ENCODE peak calls at places on chromosomes 1 and 21, in nine cellular contexts. V, K, Z, G, Q, I, D, W and A are unnamed samples.

GRCh38 chr1:108865316-108865910 is 8.5 kb upstream of the AKNAD1 start:
- DNase-seq in K (no peak), I (no peak), V (no peak), W (no peak), G (no peak), Q (no peak), Z (no peak), D (no peak), A (no peak)

GRCh38 chr21:31316488-31317169 is 27.4 kb downstream of the TIAM1 start:
- DNase-seq in V (peak; percentile 91), D (no peak), K (no peak), I (no peak), Q (no peak), W (no peak), Z (no peak), G (peak; percentile 52), A (no peak)

GRCh38 chr1:46547481-46548383 is 3.7 kb downstream of the KNCN start:
- DNase-seq in I (peak; percentile 43), D (peak; percentile 47), G (peak; percentile 62), V (peak; percentile 77), Z (no peak), K (no peak), Q (no peak), W (peak; percentile 54), A (peak; percentile 65)

GRCh38 chr1:239717097-239718051 is 331.0 kb downstream of the CHRM3 start:
- DNase-seq in W (no peak), Z (no peak), I (no peak), D (no peak), V (no peak), K (no peak), Q (no peak), G (no peak), A (peak; percentile 53)

GRCh38 chr1:239061770-239062169 is 324.6 kb upstream of the CHRM3 start:
- DNase-seq in Q (no peak), V (peak; percentile 22), I (no peak), W (no peak), Z (no peak), K (no peak), D (no peak), G (no peak), A (no peak)

GRCh38 chr1:155191904-155192303 is 15.8 kb downstream of the THBS3 start:
- DNase-seq in I (peak; percentile 55), Q (no peak), V (no peak), K (no peak), W (no peak), Z (no peak), D (no peak), G (no peak), A (no peak)

GRCh38 chr1:188822248-188822647 is 1655.4 kb downstream of the BRINP3 start:
- DNase-seq in G (peak; percentile 29), I (no peak), Z (no peak), V (peak; percentile 67), K (no peak), Q (no peak), D (no peak), W (no peak), A (no peak)

GRCh38 chr1:159937014-159937750 is 8.2 kb downstream of the IGSF9 start:
- DNase-seq in G (no peak), W (no peak), D (peak; percentile 42), Z (no peak), V (no peak), I (no peak), K (peak; percentile 57), Q (no peak), A (no peak)

GRCh38 chr1:20730690-20731056 is 1.8 kb downstream of the SH2D5 start:
- DNase-seq in K (no peak), D (no peak), W (no peak), Z (no peak), I (no peak), G (no peak), V (no peak), Q (no peak), A (no peak)

GRCh38 chr1:43668956-43669355 is 19.0 kb downstream of the KDM4A start:
- DNase-seq in G (peak; percentile 54), I (no peak), Z (no peak), Q (no peak), K (no peak), D (no peak), W (no peak), V (no peak), A (no peak)

GRCh38 chr1:234734864-234735263 is 124.9 kb upstream of the IRF2BP2 start:
- DNase-seq in V (peak; percentile 63), Z (no peak), Q (no peak), K (no peak), I (no peak), D (no peak), W (no peak), G (no peak), A (no peak)

GRCh38 chr1:89607888-89608626 is 24.9 kb upstream of the LRRC8C start:
- DNase-seq in D (no peak), W (no peak), Q (no peak), Z (peak; percentile 29), K (no peak), G (peak; percentile 31), I (no peak), V (no peak), A (no peak)

GRCh38 chr1:229975047-229975446 is 92.0 kb upstream of the GALNT2 start:
- DNase-seq in Q (no peak), W (no peak), G (no peak), D (no peak), K (no peak), V (no peak), Z (no peak), I (no peak), A (no peak)

GRCh38 chr1:171910786-171911185 is 69.5 kb downstream of the DNM3 start:
- DNase-seq in D (no peak), W (no peak), V (peak; percentile 11), I (no peak), Z (no peak), G (no peak), Q (no peak), K (no peak), A (no peak)

GRCh38 chr1:211281322-211282022 is 22.3 kb downstream of the RCOR3 start:
- DNase-seq in W (peak; percentile 20), K (no peak), G (peak; percentile 34), Q (no peak), V (peak; percentile 57), D (no peak), Z (no peak), I (no peak), A (no peak)

GRCh38 chr1:226220473-226221189 is 2.8 kb upstream of the MIXL1 start:
- DNase-seq in Q (no peak), I (no peak), W (peak; percentile 46), V (peak; percentile 85), Z (no peak), K (no peak), D (no peak), G (no peak), A (no peak)

GRCh38 chr1:41739061-41739955 is 179.4 kb downstream of the HIVEP3 start:
- DNase-seq in I (peak; percentile 86), G (peak; percentile 87), W (no peak), Q (peak; percentile 53), K (peak; percentile 63), D (peak; percentile 93), Z (peak; percentile 71), V (no peak), A (no peak)
- H3K4me3 ChIP-seq in I (no peak overlapping the region), G (no peak overlapping the region), W (no peak overlapping the region), Q (no peak overlapping the region), K (no peak overlapping the region), D (peak overlapping the region; percentile 62), Z (peak overlapping the region; percentile 8), V (no peak overlapping the region), A (no peak overlapping the region)

GRCh38 chr1:156435551-156436318 is 64.8 kb downstream of the MEF2D start:
- DNase-seq in G (no peak), D (no peak), I (no peak), W (no peak), K (peak; percentile 34), V (peak; percentile 41), Q (no peak), Z (no peak), A (no peak)

GRCh38 chr1:156433602-156434001 is 64.6 kb downstream of the RHBG start:
- DNase-seq in V (no peak), W (no peak), G (no peak), Q (no peak), I (no peak), K (no peak), D (peak; percentile 32), Z (no peak), A (no peak)

GRCh38 chr1:156436319-156437043 is 64.1 kb downstream of the MEF2D start:
- DNase-seq in Q (peak; percentile 15), I (no peak), Z (no peak), W (no peak), V (peak; percentile 51), K (no peak), G (no peak), D (no peak), A (no peak)

GRCh38 chr1:156437054-156437453 is 63.5 kb downstream of the MEF2D start:
- DNase-seq in K (no peak), I (no peak), Z (no peak), D (no peak), V (no peak), Q (no peak), W (no peak), G (no peak), A (no peak)

GRCh38 chr1:156434976-156435550 is 65.5 kb downstream of the MEF2D start:
- DNase-seq in W (no peak), I (no peak), K (no peak), V (no peak), D (no peak), Z (no peak), Q (no peak), G (no peak), A (no peak)
- H3K4me3 ChIP-seq in W (no peak overlapping the region), I (no peak overlapping the region), K (peak overlapping the region; percentile 39), V (no peak overlapping the region), D (no peak overlapping the region), Z (peak overlapping the region; percentile 58), Q (no peak overlapping the region), G (no peak overlapping the region), A (no peak overlapping the region)

DNA sequence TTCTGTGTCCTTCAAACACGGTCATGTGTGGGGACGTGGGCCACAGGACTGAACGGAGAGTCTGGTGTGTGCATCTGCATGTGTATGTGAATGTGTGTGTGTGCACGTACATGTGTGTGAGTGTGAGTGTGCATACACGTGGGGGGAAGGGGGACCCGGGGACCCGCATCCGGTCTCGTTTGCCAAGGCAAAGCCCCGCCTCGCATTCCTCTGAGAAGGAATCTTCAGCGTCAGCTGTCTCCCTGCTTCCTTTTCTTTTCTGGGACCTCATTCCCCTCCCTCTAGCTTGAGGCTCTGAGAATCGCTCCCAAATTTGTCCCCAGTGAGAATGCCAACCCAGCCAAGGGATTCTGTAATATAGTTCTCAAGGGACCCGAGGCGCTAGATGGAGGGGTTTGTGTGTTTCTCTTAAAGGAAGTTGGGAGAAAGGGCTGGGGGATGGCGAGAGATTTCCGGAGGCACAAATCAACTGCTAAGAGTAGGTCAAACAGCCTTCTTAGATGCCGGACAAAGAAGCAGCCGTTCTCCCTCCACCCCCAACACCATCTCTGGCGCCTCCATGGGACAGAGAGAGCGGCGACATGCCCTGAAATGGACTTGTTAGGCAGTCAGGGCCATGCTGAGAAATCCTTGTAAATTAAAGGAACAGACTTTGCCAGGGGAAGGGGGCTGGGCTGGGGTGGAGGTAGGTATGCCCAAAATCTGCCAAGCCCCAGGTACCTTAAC is 6.6 kb downstream of the IFFO2 start:
- DNase-seq in D (peak; percentile 79), Z (no peak), W (peak; percentile 51), V (peak; percentile 90), K (no peak), G (peak; percentile 55), Q (no peak), I (peak; percentile 47), A (no peak)
- H3K4me3 ChIP-seq in D (peak overlapping the region; percentile 77), Z (peak overlapping the region; percentile 62), W (no peak overlapping the region), V (no peak overlapping the region), K (peak overlapping the region; percentile 32), G (peak overlapping the region; percentile 1), Q (no peak overlapping the region), I (no peak overlapping the region), A (no peak overlapping the region)

GRCh38 chr1:203486618-203487370 is 7.2 kb upstream of the OPTC start:
- DNase-seq in I (no peak), G (no peak), V (no peak), K (no peak), Q (no peak), W (no peak), Z (no peak), D (no peak), A (no peak)
- H3K4me3 ChIP-seq in I (no peak overlapping the region), G (no peak overlapping the region), V (no peak overlapping the region), K (peak overlapping the region; percentile 38), Q (no peak overlapping the region), W (peak overlapping the region; percentile 38), Z (peak overlapping the region; percentile 61), D (no peak overlapping the region), A (peak overlapping the region; percentile 56)